ENCODE peak calls at places on chromosomes 4 and X, in ten cellular contexts. Q, J, G, V, O, C, M, K, Z and A are unnamed samples.

GRCh38 chr4:48090621-48091020 is 43.4 kb downstream of the TXK start:
- DNase-seq in Z (no peak), O (no peak), V (no peak), K (no peak), M (no peak), Q (peak; percentile 48), J (no peak), G (no peak), C (no peak), A (no peak)

GRCh38 chr4:5409980-5410618 is 298.3 kb downstream of the EVC2 start:
- DNase-seq in M (no peak), C (no peak), Q (no peak), G (no peak), V (no peak), K (no peak), O (no peak), J (no peak), Z (no peak), A (no peak)

GRCh38 chr4:175066923-175067627 is 148.9 kb downstream of the ADAM29 start:
- DNase-seq in M (no peak), K (no peak), Q (no peak), V (no peak), J (no peak), G (no peak), Z (no peak), O (no peak), C (no peak), A (peak; percentile 28)

GRCh38 chr4:98659741-98660507 is 1.5 kb upstream of the TSPAN5 start:
- DNase-seq in Q (no peak), G (no peak), V (no peak), J (no peak), O (no peak), K (no peak), M (no peak), Z (peak; percentile 74), C (no peak), A (peak; percentile 58)

GRCh38 chrX:71106427-71106826 is at the start of gene CXorf65:
- DNase-seq in K (no peak), V (peak; percentile 9), Z (no peak), O (no peak), G (no peak), C (no peak), M (no peak), Q (no peak), J (no peak), A (no peak)

GRCh38 chr4:1459664-1460511 is 53.6 kb upstream of the NKX1-1 start:
- DNase-seq in G (no peak), M (no peak), J (no peak), O (no peak), Z (no peak), V (peak; percentile 73), K (no peak), Q (no peak), C (no peak), A (no peak)

GRCh38 chr4:110046588-110047049 is 133.9 kb downstream of the EGF start:
- DNase-seq in J (peak; percentile 17), G (peak; percentile 23), V (no peak), Z (no peak), C (no peak), M (no peak), O (peak; percentile 15), Q (no peak), K (no peak), A (no peak)

GRCh38 chr4:138209094-138209493 is 33.1 kb downstream of the SLC7A11 start:
- DNase-seq in Q (no peak), K (no peak), J (no peak), Z (no peak), G (no peak), O (no peak), C (no peak), V (no peak), M (no peak), A (no peak)

GRCh38 chr4:74292111-74292870 is 16.0 kb upstream of the EPGN start:
- DNase-seq in Q (no peak), Z (no peak), O (no peak), V (no peak), G (no peak), K (no peak), M (no peak), C (no peak), J (no peak), A (no peak)

GRCh38 chrX:42530027-42530426 is 247.9 kb downstream of the PPP1R2C start:
- DNase-seq in O (no peak), Q (no peak), C (no peak), G (no peak), Z (peak; percentile 83), M (no peak), V (no peak), J (peak; percentile 13), K (no peak), A (peak; percentile 53)

GRCh38 chr4:148901075-148901705 is 459.0 kb upstream of the NR3C2 start:
- DNase-seq in G (no peak), J (no peak), O (no peak), Q (no peak), M (no peak), Z (no peak), V (no peak), K (no peak), C (no peak), A (no peak)

GRCh38 chr4:17770845-17771244 is 10.6 kb downstream of the FAM184B start:
- DNase-seq in M (no peak), O (no peak), C (no peak), V (no peak), J (no peak), K (no peak), Z (no peak), G (no peak), Q (no peak), A (no peak)

GRCh38 chrX:95539041-95539440 is 1145.6 kb upstream of the DIAPH2 start:
- DNase-seq in G (no peak), J (no peak), K (no peak), Q (no peak), V (no peak), Z (no peak), M (no peak), C (no peak), O (no peak), A (no peak)